ENCODE peak calls at places on chromosomes 4 and X, in six cellular contexts. J is left ventricle myocardium inferior, P is mucosa of descending colon, H is IMR-90, S is pancreas, I is body of pancreas. M is an unnamed sample.

GRCh38 chrX:152137771-152138387 is 498 bp downstream of the MAGEA10 start:
- DNase-seq in J (no peak), P (no peak), H (no peak), I (no peak), S (no peak), M (peak; percentile 59)

GRCh38 chr4:38533024-38533556 is 130.9 kb upstream of the KLF3 start:
- DNase-seq in S (no peak), H (no peak), I (no peak), J (no peak), P (no peak), M (no peak)

GRCh38 chrX:70292788-70293187 is 2.9 kb downstream of the KIF4A start:
- DNase-seq in H (no peak), P (no peak), S (no peak), I (no peak), J (no peak), M (no peak)

GRCh38 chrX:4175221-4175620 is 461.8 kb upstream of the PRKX start:
- DNase-seq in P (no peak), J (no peak), I (no peak), S (no peak), H (no peak), M (no peak)

GRCh38 chrX:68180501-68181061 is 252.7 kb downstream of the OPHN1 start:
- DNase-seq in P (no peak), I (no peak), J (no peak), S (no peak), H (no peak), M (no peak)

GRCh38 chr4:165131247-165131832 is 18.7 kb upstream of the TMEM192 start:
- DNase-seq in S (peak; percentile 70), P (no peak), H (peak; percentile 55), J (no peak), I (peak; percentile 74), M (no peak)

GRCh38 chr4:153643406-153644016 is 40.6 kb upstream of the TLR2 start:
- DNase-seq in H (peak; percentile 59), I (no peak), P (no peak), J (no peak), S (no peak), M (no peak)

GRCh38 chrX:56232221-56233082 is at the start of gene KLF8:
- DNase-seq in P (peak; percentile 78), I (peak; percentile 71), H (no peak), J (peak; percentile 46), S (peak; percentile 32), M (peak; percentile 83)

GRCh38 chr4:55291227-55291629 is 54.8 kb upstream of the SRD5A3 start:
- DNase-seq in I (no peak), J (peak; percentile 75), S (no peak), H (no peak), P (no peak), M (no peak)

GRCh38 chrX:66731398-66731797 is 92.5 kb upstream of the EDA2R start:
- DNase-seq in H (peak; percentile 33), J (no peak), P (no peak), S (no peak), I (no peak), M (no peak)

GRCh38 chrX:78109458-78109857 is 5.4 kb downstream of the PGK1 start:
- DNase-seq in I (no peak), P (no peak), H (no peak), S (no peak), J (no peak), M (no peak)

GRCh38 chr4:48635310-48635709 is 144.8 kb downstream of the FRYL start:
- DNase-seq in I (no peak), H (peak; percentile 37), P (no peak), J (no peak), S (no peak), M (no peak)

GRCh38 chrX:1392376-1393130 is 640 bp upstream of the SLC25A6 start:
- DNase-seq in S (no peak), H (peak; percentile 52), P (no peak), J (peak; percentile 69), I (peak; percentile 74), M (peak; percentile 94)

GRCh38 chr4:184439386-184439785 is 35.0 kb downstream of the IRF2 start:
- DNase-seq in H (peak; percentile 43), P (no peak), J (no peak), S (no peak), I (no peak), M (no peak)
- H3K4me1 ChIP-seq in H (peaks cover 24% of the 10 kb centered on the region), P (peaks cover 16% of the 10 kb centered on the region), J (peaks cover 93% of the 10 kb centered on the region), S (peaks cover 6% of the 10 kb centered on the region), I (peaks cover 28% of the 10 kb centered on the region), M (no peaks in the 10 kb centered on the region)

DNA sequence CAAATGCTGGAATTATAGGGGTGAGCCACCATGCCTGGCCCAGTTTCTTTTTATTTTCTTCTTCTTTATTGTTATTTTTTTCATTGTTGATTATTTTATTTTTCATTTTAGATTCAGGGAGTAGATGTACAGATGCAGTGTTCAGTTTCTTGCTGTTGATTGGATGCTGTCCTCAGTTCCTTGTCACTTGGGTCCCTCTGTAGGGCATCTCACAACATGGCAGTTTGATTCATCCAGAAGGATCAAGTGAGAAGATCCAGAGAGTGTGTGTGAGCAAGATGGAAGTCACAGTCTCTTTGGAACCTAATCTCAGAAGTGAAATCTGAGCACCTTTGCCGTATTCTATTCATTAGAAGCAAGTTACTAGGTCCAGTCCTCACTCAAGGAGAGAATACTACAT is 20.9 kb downstream of the HMGB3 start:
- DNase-seq in J (no peak), I (no peak), P (no peak), S (no peak), H (peak; percentile 2), M (no peak)
- TF ChIP-seq CTCF in J (peak; percentile 21), I (no peak), P (no peak), S (no peak), H (peak; percentile 15), M (no peak)

DNA sequence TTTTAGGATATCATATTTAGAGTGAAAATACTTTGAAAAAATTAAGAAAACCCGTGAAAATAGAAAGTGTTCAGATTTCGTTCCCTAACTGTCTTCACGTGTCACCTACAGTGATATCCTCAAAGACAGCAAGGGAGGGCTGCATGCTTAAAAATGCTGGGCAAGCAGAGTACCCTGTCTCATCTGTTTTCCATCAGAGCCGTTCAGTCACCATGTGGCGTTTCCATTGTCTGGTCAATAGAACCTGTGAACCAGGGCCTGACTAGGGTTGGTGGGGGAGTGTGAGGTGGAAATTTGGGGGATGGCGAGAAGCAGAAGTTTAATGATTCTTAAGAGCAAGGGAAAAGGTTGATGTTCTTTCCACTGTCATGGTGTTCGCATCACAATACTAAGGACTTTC is 173.9 kb downstream of the BMPR1B start:
- DNase-seq in S (no peak), I (no peak), H (no peak), P (no peak), J (no peak), M (no peak)
- H3K4me3 ChIP-seq in S (no peak overlapping the region), I (no peak overlapping the region), H (no peak overlapping the region), P (no peak overlapping the region), J (no peak overlapping the region), M (no peak overlapping the region)

GRCh38 chr4:76981649-76982048 is 32.1 kb downstream of the SEPTIN11 start:
- DNase-seq in H (peak; percentile 68), P (no peak), I (no peak), J (no peak), S (no peak), M (no peak)
- H3K4me1 ChIP-seq in H (peaks cover 44% of the 10 kb centered on the region), P (peaks cover 34% of the 10 kb centered on the region), I (peaks cover 38% of the 10 kb centered on the region), J (peaks cover 66% of the 10 kb centered on the region), S (peaks cover 10% of the 10 kb centered on the region), M (peaks cover 47% of the 10 kb centered on the region)

GRCh38 chr4:77174426-77174825 is 17.4 kb downstream of the CCNG2 start:
- DNase-seq in P (no peak), S (no peak), I (no peak), H (peak; percentile 50), J (no peak), M (no peak)
- TF ChIP-seq CTCF in P (no peak), S (no peak), I (no peak), H (no peak), J (no peak), M (no peak)

DNA sequence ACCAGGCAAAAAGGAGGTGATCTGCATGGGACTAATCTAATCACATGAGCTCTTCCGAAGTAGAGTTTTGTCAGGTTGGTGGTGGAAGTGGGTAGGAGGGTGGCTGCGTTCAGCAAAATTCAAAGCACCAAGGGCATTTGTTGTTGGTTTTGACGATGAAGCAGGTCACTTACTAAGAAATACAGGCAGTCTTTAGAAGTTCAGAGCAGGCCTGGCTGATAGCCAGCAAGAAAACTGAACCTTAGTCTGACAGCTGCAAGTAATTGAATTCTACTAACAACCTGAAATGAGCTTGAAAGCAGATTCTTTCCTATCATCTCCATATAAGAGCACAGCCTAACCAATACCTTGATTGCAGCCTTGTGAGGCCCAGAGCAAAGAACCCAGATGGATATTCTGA is 505.8 kb downstream of the KLHL13 start:
- DNase-seq in S (no peak), J (no peak), I (peak; percentile 51), P (no peak), H (no peak), M (no peak)
- H3K4me3 ChIP-seq in S (no peak overlapping the region), J (no peak overlapping the region), I (no peak overlapping the region), P (no peak overlapping the region), H (no peak overlapping the region), M (no peak overlapping the region)

DNA sequence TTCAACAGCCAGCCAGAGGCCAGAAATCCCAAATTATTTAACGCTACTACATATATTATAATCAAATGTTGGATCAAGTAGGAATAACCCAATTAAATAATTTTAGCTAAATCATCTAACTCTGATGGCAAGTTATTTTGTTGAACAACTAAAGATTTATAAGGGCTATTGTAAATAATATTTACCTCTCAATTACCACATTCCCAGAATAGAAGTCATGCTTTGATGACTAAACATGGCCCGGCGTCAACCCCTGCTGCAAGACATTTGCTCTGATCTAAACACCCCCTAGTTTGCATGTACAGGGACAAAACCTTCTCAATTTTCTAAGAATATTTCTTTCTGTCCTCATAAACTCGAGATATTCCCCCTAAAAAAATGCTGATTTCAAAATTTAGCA is 14.2 kb downstream of the VEGFC start:
- DNase-seq in S (no peak), I (no peak), H (peak; percentile 83), P (no peak), J (no peak), M (no peak)
- H3K4me1 ChIP-seq in S (no peaks in the 10 kb centered on the region), I (no peaks in the 10 kb centered on the region), H (peaks cover 13% of the 10 kb centered on the region), P (no peaks in the 10 kb centered on the region), J (peaks cover 32% of the 10 kb centered on the region), M (no peaks in the 10 kb centered on the region)

GRCh38 chr4:107742196-107742595 is 22.2 kb upstream of the PAPSS1 start:
- DNase-seq in H (no peak), S (no peak), J (no peak), I (no peak), P (no peak), M (no peak)

GRCh38 chr4:107742791-107743190 is 22.8 kb upstream of the PAPSS1 start:
- DNase-seq in J (no peak), H (no peak), P (no peak), S (no peak), I (no peak), M (no peak)

GRCh38 chr4:107737470-107737869 is 17.4 kb upstream of the PAPSS1 start:
- DNase-seq in H (no peak), I (no peak), J (no peak), S (no peak), P (no peak), M (no peak)

GRCh38 chr4:107740950-107741701 is 21.1 kb upstream of the PAPSS1 start:
- DNase-seq in J (peak; percentile 33), P (no peak), S (peak; percentile 27), H (peak; percentile 60), I (peak; percentile 37), M (peak; percentile 79)

GRCh38 chr4:107740381-107740780 is 20.3 kb upstream of the PAPSS1 start:
- DNase-seq in J (no peak), S (no peak), I (no peak), H (peak; percentile 9), P (no peak), M (no peak)
- TF ChIP-seq CTCF in J (peak; percentile 34), S (no peak), I (no peak), H (no peak), P (no peak), M (no peak)

M was measured in kidney.